ENCODE peak calls at places on chromosome 9, in seven cellular contexts. I is cardiac muscle cell; G is Peyer's patch; E is NCI-H446 treated with DMSO at 0.1 percent for 48 hours; M is iPS-NIHi11; O is stimulated activated CD8-positive, alpha-beta memory T cell treated with anti-CD3 and anti-CD28 coated beads, Interleukin-12 subunit alpha, Interleukin-12 subunit beta, amount 100 ng/mL, for 1 hour; K is activated CD4-positive, alpha-beta T cell treated with anti-CD3 and anti-CD28 coated beads, Interleukin-2, amount 10 ng/mL, durations not matched to agents 7 days and 5 days. W is an unnamed sample.

GRCh38 chr9:4740373-4740622 is 704 bp downstream of the AK3 start:
- DNase-seq in I (peak; percentile 35), G (no peak), E (no peak), M (no peak), O (no peak), K (no peak), W (no peak)

GRCh38 chr9:8600914-8601680 is 801.5 kb upstream of the DMAC1 start:
- DNase-seq in I (no peak), G (peak; percentile 34), E (no peak), M (no peak), O (no peak), K (no peak), W (no peak)

GRCh38 chr9:111427186-111427585 is 57.0 kb downstream of the ECPAS start:
- DNase-seq in I (peak; percentile 34), G (no peak), E (no peak), M (no peak), O (no peak), K (no peak), W (no peak)

GRCh38 chr9:89436963-89437625 is 60.8 kb downstream of the SEMA4D start:
- DNase-seq in I (no peak), G (peak; percentile 80), E (no peak), M (no peak), O (no peak), K (peak; percentile 58), W (no peak)

GRCh38 chr9:133429216-133429613 is 7.0 kb downstream of the ADAMTS13 start:
- DNase-seq in I (no peak), G (no peak), E (no peak), M (peak; percentile 79), O (no peak), K (no peak), W (peak; percentile 60)

GRCh38 chr9:85640425-85640824 is 101.3 kb downstream of the AGTPBP1 start:
- DNase-seq in I (no peak), G (no peak), E (no peak), M (no peak), O (no peak), K (no peak), W (no peak)

GRCh38 chr9:107190031-107190935 is 92.8 kb upstream of the RAD23B start:
- DNase-seq in I (no peak), G (no peak), E (no peak), M (no peak), O (no peak), K (no peak), W (no peak)

GRCh38 chr9:89781838-89782237 is 177.0 kb downstream of the GADD45G start:
- DNase-seq in I (no peak), G (no peak), E (no peak), M (no peak), O (no peak), K (no peak), W (no peak)

GRCh38 chr9:93908591-93909241 is 46.4 kb downstream of the BARX1 start:
- DNase-seq in I (no peak), G (peak; percentile 34), E (no peak), M (no peak), O (no peak), K (peak; percentile 16), W (no peak)

W was measured in ecto neural progenitor cell.